ENCODE peak calls at places on chromosomes 11 and 22, in four cellular contexts. K is GM12865, J is cardiac fibroblast, S is endothelial cell of umbilical vein. G is an unnamed sample.

GRCh38 chr22:30572840-30573593 is 1.4 kb downstream of the GAL3ST1 start:
- DNase-seq in K (no peak), J (no peak), S (no peak), G (peak; percentile 23)

GRCh38 chr22:48900626-48901025 is 927.0 kb downstream of the BRD1 start:
- DNase-seq in K (no peak), J (no peak), S (no peak), G (no peak)

GRCh38 chr11:33692013-33692504 is 8.6 kb downstream of the C11orf91 start:
- DNase-seq in K (peak; percentile 56), J (peak; percentile 99), S (peak; percentile 98), G (peak; percentile 62)

GRCh38 chr22:42233879-42234278 is 36.6 kb downstream of the TCF20 start:
- DNase-seq in K (no peak), J (no peak), S (no peak), G (no peak)

GRCh38 chr11:41031571-41032060 is 427.8 kb downstream of the LRRC4C start:
- DNase-seq in K (no peak), J (no peak), S (no peak), G (no peak)

GRCh38 chr22:47355388-47355725 is 592.9 kb downstream of the TBC1D22A start:
- DNase-seq in K (no peak), J (no peak), S (no peak), G (no peak)

GRCh38 chr11:69950120-69950519 is 128.0 kb upstream of the ANO1 start:
- DNase-seq in K (peak; percentile 19), J (peak; percentile 26), S (peak; percentile 12), G (peak; percentile 38)

GRCh38 chr11:90242894-90243416 is 20.1 kb upstream of the CHORDC1 start:
- DNase-seq in K (no peak), J (no peak), S (no peak), G (no peak)

GRCh38 chr22:26617251-26618199 is at the start of gene CRYBB1:
- DNase-seq in K (peak; percentile 21), J (peak; percentile 7), S (no peak), G (no peak)

GRCh38 chr11:19918302-19919049 is 205.8 kb downstream of the NAV2 start:
- DNase-seq in K (no peak), J (peak; percentile 79), S (no peak), G (no peak)

GRCh38 chr11:43359432-43359818 is 705 bp downstream of the TTC17 start:
- DNase-seq in K (peak; percentile 78), J (peak; percentile 39), S (peak; percentile 58), G (peak; percentile 38)

GRCh38 chr11:69513663-69514062 is 32.2 kb downstream of the LINC01488 start:
- DNase-seq in K (no peak), J (no peak), S (no peak), G (no peak)

GRCh38 chr11:76768091-76769047 is 14.8 kb upstream of the TSKU start:
- DNase-seq in K (peak; percentile 14), J (no peak), S (peak; percentile 71), G (no peak)

G was measured in AG08396.